ENCODE peak calls at places on chromosomes 5 and 9, in nine cellular contexts. O, N, X, A, W, S, Z, K and G are unnamed samples.

GRCh38 chr9:91864372-91864771 is 85.7 kb downstream of the ROR2 start:
- DNase-seq in O (no peak), N (no peak), X (no peak), A (no peak), W (no peak), S (no peak), Z (no peak), K (no peak), G (no peak)

GRCh38 chr9:9108641-9109040 is 1309.1 kb upstream of the DMAC1 start:
- DNase-seq in O (no peak), N (no peak), X (no peak), A (no peak), W (no peak), S (no peak), Z (no peak), K (no peak), G (no peak)

GRCh38 chr5:104363567-104363966 is 801.0 kb upstream of the NUDT12 start:
- DNase-seq in O (no peak), N (no peak), X (no peak), A (no peak), W (no peak), S (no peak), Z (no peak), K (no peak), G (no peak)

GRCh38 chr5:32707394-32707997 is 3.6 kb upstream of the NPR3 start:
- DNase-seq in O (no peak), N (peak), X (no peak), A (no peak), W (no peak), S (peak), Z (peak), K (no peak), G (no peak)

GRCh38 chr5:178730940-178731265 is 444 bp upstream of the ZNF354A start:
- DNase-seq in O (no peak), N (no peak), X (no peak), A (peak), W (no peak), S (no peak), Z (peak), K (no peak), G (no peak)

GRCh38 chr9:134552349-134552990 is 89.1 kb upstream of the COL5A1 start:
- DNase-seq in O (no peak), N (no peak), X (no peak), A (no peak), W (no peak), S (no peak), Z (no peak), K (no peak), G (no peak)

GRCh38 chr9:6864102-6864501 is 106.3 kb downstream of the KDM4C start:
- DNase-seq in O (no peak), N (no peak), X (no peak), A (no peak), W (no peak), S (no peak), Z (no peak), K (no peak), G (no peak)

GRCh38 chr5:74073257-74073656 is 447.3 kb downstream of the ARHGEF28 start:
- DNase-seq in O (no peak), N (peak), X (no peak), A (no peak), W (no peak), S (no peak), Z (no peak), K (no peak), G (no peak)

GRCh38 chr9:135501261-135502167 is 1.0 kb downstream of the MRPS2 start:
- DNase-seq in O (no peak), N (no peak), X (no peak), A (no peak), W (no peak), S (no peak), Z (no peak), K (no peak), G (no peak)